ENCODE peak calls at places on chromosomes 5 and 9, in eight cellular contexts. H is left colon; C is iris pigment epithelial cell; X is T-helper 9 cell; I is anterior cingulate cortex; F is HTR-8/SVneo; R is GM23248; T is stimulated activated CD4-positive, alpha-beta T cell treated with anti-CD3 and anti-CD28 coated beads, Interleukin-12 subunit alpha, Interleukin-12 subunit beta, amount 100 ng/mL, for 4 hours. G is an unnamed sample.

GRCh38 chr5:142934335-142934734 is 164.2 kb downstream of the ARHGAP26 start:
- DNase-seq in H (no peak), C (no peak), X (no peak), I (no peak), F (no peak), R (no peak), T (no peak), G (no peak)

GRCh38 chr5:144232285-144232684 is 61.6 kb downstream of the KCTD16 start:
- DNase-seq in H (no peak), C (no peak), X (no peak), I (no peak), F (no peak), R (no peak), T (no peak), G (no peak)

GRCh38 chr9:84493284-84493947 is 152.9 kb upstream of the SLC28A3 start:
- DNase-seq in H (no peak), C (no peak), X (no peak), I (no peak), F (no peak), R (no peak), T (no peak), G (no peak)

GRCh38 chr5:179620703-179621350 is 2.6 kb downstream of the HNRNPH1 start:
- DNase-seq in H (no peak), C (peak; percentile 37), X (no peak), I (no peak), F (no peak), R (peak; percentile 53), T (no peak), G (no peak)

GRCh38 chr9:134375011-134375390 is 48.7 kb downstream of the RXRA start:
- DNase-seq in H (peak; percentile 66), C (peak; percentile 26), X (no peak), I (no peak), F (no peak), R (peak; percentile 49), T (no peak), G (no peak)

GRCh38 chr9:109821711-109822110 is 41.7 kb downstream of the PALM2AKAP2 start:
- DNase-seq in H (no peak), C (peak; percentile 60), X (no peak), I (no peak), F (peak; percentile 21), R (no peak), T (no peak), G (no peak)

GRCh38 chr9:134243778-134244467 is 79.6 kb upstream of the RNU6ATAC start:
- DNase-seq in H (no peak), C (peak; percentile 18), X (no peak), I (no peak), F (no peak), R (peak; percentile 55), T (peak; percentile 18), G (peak; percentile 31)

GRCh38 chr5:27266184-27266583 is 227.8 kb upstream of the CDH9 start:
- DNase-seq in H (no peak), C (no peak), X (no peak), I (no peak), F (no peak), R (no peak), T (no peak), G (no peak)

GRCh38 chr5:132490484-132491367 is at the start of gene IRF1:
- DNase-seq in H (peak; percentile 97), C (peak; percentile 97), X (peak; percentile 95), I (peak; percentile 83), F (peak; percentile 96), R (peak; percentile 98), T (peak; percentile 98), G (peak; percentile 92)

GRCh38 chr5:130992095-130992494 is 173.0 kb downstream of the HINT1 start:
- DNase-seq in H (no peak), C (peak; percentile 10), X (no peak), I (no peak), F (no peak), R (peak; percentile 63), T (no peak), G (no peak)

GRCh38 chr5:73381587-73382411 is 66.8 kb downstream of the FOXD1 start:
- DNase-seq in H (no peak), C (no peak), X (no peak), I (no peak), F (no peak), R (peak; percentile 9), T (peak; percentile 1), G (no peak)

GRCh38 chr5:32642276-32643002 is 57.1 kb downstream of the SUB1 start:
- DNase-seq in H (no peak), C (peak; percentile 75), X (no peak), I (no peak), F (peak; percentile 31), R (peak; percentile 42), T (no peak), G (no peak)

GRCh38 chr5:167582916-167583315 is 708.5 kb upstream of the WWC1 start:
- DNase-seq in H (no peak), C (peak; percentile 45), X (no peak), I (no peak), F (no peak), R (peak; percentile 68), T (no peak), G (no peak)

GRCh38 chr5:157556615-157557418 is 18.8 kb downstream of the ADAM19 start:
- DNase-seq in H (no peak), C (no peak), X (no peak), I (no peak), F (no peak), R (no peak), T (no peak), G (no peak)

GRCh38 chr9:22216730-22217160 is 207.6 kb upstream of the CDKN2B start:
- DNase-seq in H (no peak), C (peak; percentile 75), X (no peak), I (no peak), F (no peak), R (peak; percentile 84), T (no peak), G (no peak)

GRCh38 chr5:148499461-148499860 is 115.7 kb downstream of the FBXO38 start:
- DNase-seq in H (no peak), C (peak; percentile 5), X (no peak), I (no peak), F (no peak), R (no peak), T (no peak), G (no peak)

GRCh38 chr9:8579661-8580060 is 780.1 kb upstream of the DMAC1 start:
- DNase-seq in H (no peak), C (no peak), X (no peak), I (no peak), F (no peak), R (no peak), T (no peak), G (no peak)

GRCh38 chr5:138725885-138726457 is 27.3 kb upstream of the CTNNA1 start:
- DNase-seq in H (no peak), C (no peak), X (no peak), I (no peak), F (no peak), R (peak; percentile 60), T (no peak), G (no peak)

GRCh38 chr5:160075073-160075472 is 44.2 kb downstream of the PWWP2A start:
- DNase-seq in H (no peak), C (no peak), X (no peak), I (no peak), F (no peak), R (no peak), T (no peak), G (no peak)

GRCh38 chr5:150073086-150073625 is 13.2 kb downstream of the CSF1R start:
- DNase-seq in H (no peak), C (no peak), X (no peak), I (no peak), F (no peak), R (no peak), T (no peak), G (no peak)

G was measured in putamen.